ENCODE peak calls at places on chromosomes 7 and 10, in six cellular contexts. O is gastrocnemius medialis, K is epithelial cell of esophagus, F is WERI-Rb-1, T is AG04449, A is osteoblast. N is an unnamed sample.
A peak's percentile ranks its signal among the peaks of the same experiment; 100 is the strongest.

GRCh38 chr7:46032936-46033335 is 111.9 kb upstream of the IGFBP3 start:
- DNase-seq in O (no peak), K (peak; percentile 86), A (peak; percentile 19), T (peak; percentile 28), F (no peak), N (no peak)

GRCh38 chr10:81564143-81564542 is 310.9 kb upstream of the NRG3 start:
- DNase-seq in O (no peak), A (no peak), T (no peak), K (no peak), F (no peak), N (no peak)

GRCh38 chr7:139860090-139860773 is 31.2 kb downstream of the TBXAS1 start:
- DNase-seq in K (no peak), O (peak; percentile 42), T (no peak), F (no peak), A (no peak), N (no peak)

GRCh38 chr10:29873941-29874340 is 185.4 kb downstream of the JCAD start:
- DNase-seq in F (no peak), T (no peak), K (no peak), A (no peak), O (no peak), N (no peak)

GRCh38 chr10:97067716-97068391 is 117.9 kb downstream of the SLIT1 start:
- DNase-seq in F (no peak), O (no peak), T (no peak), A (peak; percentile 47), K (no peak), N (no peak)

GRCh38 chr7:5397657-5398237 is 25.9 kb downstream of the TNRC18 start:
- DNase-seq in O (no peak), T (no peak), A (no peak), K (peak; percentile 36), F (no peak), N (no peak)

GRCh38 chr7:105131033-105131656 is 117.1 kb downstream of the KMT2E start:
- DNase-seq in O (no peak), T (no peak), F (no peak), K (peak; percentile 20), A (peak; percentile 80), N (no peak)

GRCh38 chr10:11181996-11182395 is 164.3 kb downstream of the CELF2 start:
- DNase-seq in O (peak; percentile 50), T (no peak), A (no peak), F (no peak), K (no peak), N (no peak)

GRCh38 chr7:7688956-7689355 is 29.5 kb downstream of the RPA3 start:
- DNase-seq in O (peak; percentile 78), K (no peak), F (no peak), A (no peak), T (no peak), N (no peak)

GRCh38 chr10:124221356-124222297 is 128.2 kb upstream of the CHST15 start:
- DNase-seq in O (no peak), A (peak; percentile 86), T (no peak), K (peak; percentile 11), F (no peak), N (no peak)

GRCh38 chr7:135128931-135129330 is 18.9 kb upstream of the TMEM140 start:
- DNase-seq in O (no peak), T (no peak), K (no peak), F (no peak), A (no peak), N (no peak)

GRCh38 chr7:41889040-41889439 is 186.2 kb upstream of the INHBA start:
- DNase-seq in A (no peak), K (no peak), F (no peak), T (no peak), O (no peak), N (no peak)

GRCh38 chr7:98802088-98802780 is 67.6 kb downstream of the TMEM130 start:
- DNase-seq in O (no peak), F (no peak), K (no peak), A (peak; percentile 91), T (peak; percentile 36), N (no peak)

GRCh38 chr10:97003151-97003803 is 171.2 kb downstream of the LCOR start:
- DNase-seq in F (no peak), T (no peak), O (no peak), A (peak; percentile 74), K (no peak), N (no peak)

GRCh38 chr7:17709599-17709998 is 230.7 kb downstream of the SNX13 start:
- DNase-seq in F (no peak), T (no peak), A (no peak), O (no peak), K (no peak), N (no peak)

GRCh38 chr10:113993489-113993932 is 50.2 kb upstream of the ADRB1 start:
- DNase-seq in A (no peak), K (no peak), O (peak; percentile 18), F (no peak), T (no peak), N (no peak)

GRCh38 chr7:69130421-69130820 is 467.9 kb upstream of the AUTS2 start:
- DNase-seq in A (no peak), K (no peak), O (no peak), F (no peak), T (no peak), N (no peak)

GRCh38 chr7:24732646-24733413 is 24.4 kb downstream of the GSDME start:
- DNase-seq in K (peak; percentile 86), A (no peak), F (no peak), T (no peak), O (no peak), N (no peak)

GRCh38 chr10:89838002-89838615 is 136.7 kb downstream of the KIF20B start:
- DNase-seq in F (no peak), A (peak; percentile 67), T (no peak), K (no peak), O (no peak), N (no peak)

GRCh38 chr7:155685070-155685790 is 40.8 kb downstream of the RBM33 start:
- DNase-seq in K (no peak), O (no peak), T (no peak), F (no peak), A (no peak), N (no peak)

GRCh38 chr7:27670676-27671075 is 8.0 kb upstream of the HIBADH start:
- DNase-seq in K (no peak), F (no peak), A (no peak), O (no peak), T (no peak), N (no peak)

GRCh38 chr7:131010714-131011436 is 276.9 kb upstream of the KLF14 start:
- DNase-seq in T (no peak), A (no peak), O (no peak), F (no peak), K (peak; percentile 57), N (no peak)

GRCh38 chr7:14158111-14158510 is 168.6 kb upstream of the ETV1 start:
- DNase-seq in F (no peak), K (no peak), O (no peak), T (no peak), A (no peak), N (no peak)

GRCh38 chr10:1368772-1369171 is 312.6 kb downstream of the WDR37 start:
- DNase-seq in A (no peak), F (peak; percentile 15), K (no peak), O (no peak), T (no peak), N (peak; percentile 64)

GRCh38 chr7:101104799-101105198 is 19.5 kb downstream of the TRIM56 start:
- DNase-seq in K (no peak), O (no peak), A (peak; percentile 35), F (no peak), T (no peak), N (no peak)

GRCh38 chr10:69568472-69569143 is 4.6 kb downstream of the NEUROG3 start:
- DNase-seq in A (peak; percentile 83), K (no peak), F (no peak), T (no peak), O (no peak), N (no peak)

GRCh38 chr7:55476071-55476803 is 96.1 kb downstream of the VOPP1 start:
- DNase-seq in F (no peak), A (peak; percentile 92), K (no peak), O (peak; percentile 47), T (peak; percentile 49), N (no peak)

GRCh38 chr10:50788951-50789904 is 49.5 kb downstream of the ASAH2B start:
- DNase-seq in A (peak; percentile 42), O (no peak), T (no peak), F (no peak), K (peak; percentile 52), N (no peak)

GRCh38 chr7:66974986-66975590 is 20.3 kb downstream of the SBDS start:
- DNase-seq in K (no peak), O (no peak), F (no peak), T (no peak), A (no peak), N (no peak)

GRCh38 chr10:97895084-97895483 is 45.4 kb downstream of the GOLGA7B start:
- DNase-seq in O (no peak), F (no peak), A (peak; percentile 38), T (no peak), K (no peak), N (no peak)

GRCh38 chr7:113797420-113797995 is 121.3 kb downstream of the PPP1R3A start:
- DNase-seq in O (no peak), K (no peak), T (no peak), A (no peak), F (no peak), N (no peak)

GRCh38 chr7:116598278-116598677 is 73.4 kb downstream of the CAV1 start:
- DNase-seq in K (no peak), F (peak; percentile 32), T (no peak), A (peak; percentile 32), O (no peak), N (no peak)
- TF ChIP-seq CTCF in K (peak; percentile 17), F (peak; percentile 67), T (peak; percentile 23), A (peak; percentile 71), O (peak; percentile 39), N (no peak)

DNA sequence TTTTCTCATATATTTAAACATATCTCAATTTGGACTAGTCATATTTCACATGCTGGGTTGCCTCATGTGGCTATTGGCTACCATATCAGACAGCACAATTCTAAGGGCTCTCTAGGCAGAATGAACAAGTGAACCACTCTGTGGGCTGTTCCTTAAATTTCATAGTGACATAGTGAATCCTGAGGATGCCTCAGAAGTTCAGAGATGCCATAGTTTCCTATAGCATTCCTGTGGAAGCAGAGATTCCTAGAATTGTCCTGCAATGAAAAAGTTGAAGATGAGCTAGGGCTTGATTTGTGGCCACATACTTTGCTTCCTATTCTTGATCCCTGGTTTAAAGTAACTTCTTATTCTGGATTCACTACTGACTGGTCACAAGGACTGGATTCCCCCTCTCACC is 35.6 kb downstream of the MKX start:
- DNase-seq in A (no peak), F (no peak), K (no peak), O (no peak), T (no peak), N (no peak)
- TF ChIP-seq CTCF in A (no peak), F (no peak), K (no peak), O (no peak), T (no peak), N (no peak)

DNA sequence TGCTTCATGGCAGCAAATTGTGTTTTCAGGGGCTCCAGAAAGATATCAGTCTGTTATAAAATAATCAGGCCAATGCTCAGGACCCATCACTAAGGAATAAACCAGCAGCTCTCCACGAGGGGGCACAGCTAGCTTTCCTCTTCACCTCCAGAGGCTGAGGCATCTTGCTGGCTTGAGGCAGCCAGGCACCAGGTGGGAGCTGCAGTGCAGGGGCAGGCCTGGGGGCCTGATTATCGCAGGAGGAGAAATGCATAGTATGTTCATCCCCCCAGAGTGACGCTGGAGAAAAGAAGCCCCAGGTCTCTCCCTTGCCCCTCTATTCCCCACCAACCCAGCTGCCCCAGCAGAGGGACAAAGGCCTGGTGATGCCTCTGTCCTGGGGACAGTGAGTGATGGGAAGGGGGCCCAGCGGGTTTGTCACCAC is 128.3 kb upstream of the FAM20C start:
- DNase-seq in O (peak; percentile 32), K (peak; percentile 56), F (peak; percentile 83), A (peak; percentile 92), T (no peak), N (peak; percentile 44)
- TF ChIP-seq CTCF in O (peak; percentile 30), K (peak; percentile 47), F (peak; percentile 72), A (peak; percentile 76), T (peak; percentile 79), N (no peak)

GRCh38 chr7:112452102-112452888 is 2.0 kb downstream of the IFRD1 start:
- DNase-seq in T (no peak), F (no peak), K (peak; percentile 45), O (peak; percentile 74), A (peak; percentile 79), N (peak; percentile 17)
- TF ChIP-seq CTCF in T (peak; percentile 14), F (peak; percentile 14), K (peak; percentile 44), O (no peak), A (peak; percentile 20), N (no peak)